ENCODE peak calls at places on chromosomes 16 and 17, in nine cellular contexts. One of them, this sample, is unnamed.

GRCh38 chr17:50344712-50345380 is 1.1 kb upstream of the XYLT2 start:
- DNase-seq in NCI-H2081: no peak
- DNase-seq in heart left ventricle: no peak
- DNase-seq in T-helper 1 cell: no peak
- DNase-seq in HTR-8/SVneo: no peak
- DNase-seq in C1 segment of cervical spinal cord: no peak
- DNase-seq in OCI-M1: no peak
- DNase-seq in activated naive CD4-positive, alpha-beta T cell: no peak
- DNase-seq in activated T-helper 1 cell treated with Interleukin-2 at 50 U/mL for 16 hours: no peak
- DNase-seq in this sample: no peak

GRCh38 chr16:57299009-57299718 is 14.7 kb upstream of the PLLP start:
- DNase-seq in NCI-H2081: no peak
- DNase-seq in heart left ventricle: peak; percentile 65
- DNase-seq in T-helper 1 cell: no peak
- DNase-seq in HTR-8/SVneo: peak; percentile 55
- DNase-seq in C1 segment of cervical spinal cord: no peak
- DNase-seq in OCI-M1: peak; percentile 89
- DNase-seq in activated naive CD4-positive, alpha-beta T cell: no peak
- DNase-seq in activated T-helper 1 cell treated with Interleukin-2 at 50 U/mL for 16 hours: no peak
- DNase-seq in this sample: no peak

GRCh38 chr16:87855852-87856715 is 13.2 kb downstream of the SLC7A5 start:
- DNase-seq in NCI-H2081: peak; percentile 31
- DNase-seq in heart left ventricle: peak; percentile 73
- DNase-seq in T-helper 1 cell: no peak
- DNase-seq in HTR-8/SVneo: no peak
- DNase-seq in C1 segment of cervical spinal cord: peak; percentile 65
- DNase-seq in OCI-M1: peak; percentile 91
- DNase-seq in activated naive CD4-positive, alpha-beta T cell: no peak
- DNase-seq in activated T-helper 1 cell treated with Interleukin-2 at 50 U/mL for 16 hours: no peak
- DNase-seq in this sample: no peak

GRCh38 chr16:2244301-2244700 is 7.1 kb downstream of the ECI1 start:
- DNase-seq in NCI-H2081: no peak
- DNase-seq in heart left ventricle: no peak
- DNase-seq in T-helper 1 cell: no peak
- DNase-seq in HTR-8/SVneo: no peak
- DNase-seq in C1 segment of cervical spinal cord: no peak
- DNase-seq in OCI-M1: no peak
- DNase-seq in activated naive CD4-positive, alpha-beta T cell: no peak
- DNase-seq in activated T-helper 1 cell treated with Interleukin-2 at 50 U/mL for 16 hours: no peak
- DNase-seq in this sample: no peak

GRCh38 chr16:85123891-85124635 is 11.8 kb upstream of the CIBAR2 start:
- DNase-seq in NCI-H2081: no peak
- DNase-seq in heart left ventricle: peak; percentile 79
- DNase-seq in T-helper 1 cell: no peak
- DNase-seq in HTR-8/SVneo: no peak
- DNase-seq in C1 segment of cervical spinal cord: peak; percentile 67
- DNase-seq in OCI-M1: no peak
- DNase-seq in activated naive CD4-positive, alpha-beta T cell: no peak
- DNase-seq in activated T-helper 1 cell treated with Interleukin-2 at 50 U/mL for 16 hours: no peak
- DNase-seq in this sample: no peak

GRCh38 chr16:4696905-4697866 is 3.8 kb downstream of the NUDT16L1 start:
- DNase-seq in NCI-H2081: no peak
- DNase-seq in heart left ventricle: peak; percentile 26
- DNase-seq in T-helper 1 cell: no peak
- DNase-seq in HTR-8/SVneo: no peak
- DNase-seq in C1 segment of cervical spinal cord: no peak
- DNase-seq in OCI-M1: no peak
- DNase-seq in activated naive CD4-positive, alpha-beta T cell: no peak
- DNase-seq in activated T-helper 1 cell treated with Interleukin-2 at 50 U/mL for 16 hours: no peak
- DNase-seq in this sample: no peak

GRCh38 chr16:10625595-10626357 is 45.4 kb upstream of the EMP2 start:
- DNase-seq in NCI-H2081: no peak
- DNase-seq in heart left ventricle: no peak
- DNase-seq in T-helper 1 cell: no peak
- DNase-seq in HTR-8/SVneo: no peak
- DNase-seq in C1 segment of cervical spinal cord: no peak
- DNase-seq in OCI-M1: peak; percentile 38
- DNase-seq in activated naive CD4-positive, alpha-beta T cell: no peak
- DNase-seq in activated T-helper 1 cell treated with Interleukin-2 at 50 U/mL for 16 hours: no peak
- DNase-seq in this sample: no peak

GRCh38 chr17:42275527-42276358 is 448 bp downstream of the STAT5B start:
- DNase-seq in NCI-H2081: no peak
- DNase-seq in heart left ventricle: no peak
- DNase-seq in T-helper 1 cell: no peak
- DNase-seq in HTR-8/SVneo: no peak
- DNase-seq in C1 segment of cervical spinal cord: peak; percentile 20
- DNase-seq in OCI-M1: peak; percentile 81
- DNase-seq in activated naive CD4-positive, alpha-beta T cell: no peak
- DNase-seq in activated T-helper 1 cell treated with Interleukin-2 at 50 U/mL for 16 hours: peak; percentile 7
- DNase-seq in this sample: no peak

GRCh38 chr17:45394001-45394912 is 38.4 kb downstream of the ARHGAP27 start:
- DNase-seq in NCI-H2081: no peak
- DNase-seq in heart left ventricle: no peak
- DNase-seq in T-helper 1 cell: no peak
- DNase-seq in HTR-8/SVneo: no peak
- DNase-seq in C1 segment of cervical spinal cord: no peak
- DNase-seq in OCI-M1: peak; percentile 48
- DNase-seq in activated naive CD4-positive, alpha-beta T cell: no peak
- DNase-seq in activated T-helper 1 cell treated with Interleukin-2 at 50 U/mL for 16 hours: no peak
- DNase-seq in this sample: no peak

GRCh38 chr17:8147805-8148404 is 4.3 kb downstream of the PER1 start:
- DNase-seq in NCI-H2081: no peak
- DNase-seq in heart left ventricle: no peak
- DNase-seq in T-helper 1 cell: no peak
- DNase-seq in HTR-8/SVneo: no peak
- DNase-seq in C1 segment of cervical spinal cord: no peak
- DNase-seq in OCI-M1: no peak
- DNase-seq in activated naive CD4-positive, alpha-beta T cell: no peak
- DNase-seq in activated T-helper 1 cell treated with Interleukin-2 at 50 U/mL for 16 hours: no peak
- DNase-seq in this sample: no peak

GRCh38 chr16:81237942-81238295 is 570 bp upstream of the BCO1 start:
- DNase-seq in NCI-H2081: no peak
- DNase-seq in heart left ventricle: no peak
- DNase-seq in T-helper 1 cell: no peak
- DNase-seq in HTR-8/SVneo: no peak
- DNase-seq in C1 segment of cervical spinal cord: no peak
- DNase-seq in OCI-M1: no peak
- DNase-seq in activated naive CD4-positive, alpha-beta T cell: no peak
- DNase-seq in activated T-helper 1 cell treated with Interleukin-2 at 50 U/mL for 16 hours: no peak
- DNase-seq in this sample: no peak

GRCh38 chr17:41178341-41178740 is 320 bp upstream of the KRTAP4-2 start:
- DNase-seq in NCI-H2081: no peak
- DNase-seq in heart left ventricle: no peak
- DNase-seq in T-helper 1 cell: no peak
- DNase-seq in HTR-8/SVneo: no peak
- DNase-seq in C1 segment of cervical spinal cord: no peak
- DNase-seq in OCI-M1: no peak
- DNase-seq in activated naive CD4-positive, alpha-beta T cell: no peak
- DNase-seq in activated T-helper 1 cell treated with Interleukin-2 at 50 U/mL for 16 hours: no peak
- DNase-seq in this sample: no peak

GRCh38 chr17:33686171-33686570 is 393.1 kb upstream of the ASIC2 start:
- DNase-seq in NCI-H2081: no peak
- DNase-seq in heart left ventricle: no peak
- DNase-seq in T-helper 1 cell: no peak
- DNase-seq in HTR-8/SVneo: no peak
- DNase-seq in C1 segment of cervical spinal cord: no peak
- DNase-seq in OCI-M1: peak; percentile 41
- DNase-seq in activated naive CD4-positive, alpha-beta T cell: no peak
- DNase-seq in activated T-helper 1 cell treated with Interleukin-2 at 50 U/mL for 16 hours: no peak
- DNase-seq in this sample: no peak

GRCh38 chr17:42163113-42163512 is 8.3 kb upstream of the RAB5C start:
- DNase-seq in NCI-H2081: no peak
- DNase-seq in heart left ventricle: no peak
- DNase-seq in T-helper 1 cell: no peak
- DNase-seq in HTR-8/SVneo: no peak
- DNase-seq in C1 segment of cervical spinal cord: no peak
- DNase-seq in OCI-M1: peak; percentile 57
- DNase-seq in activated naive CD4-positive, alpha-beta T cell: no peak
- DNase-seq in activated T-helper 1 cell treated with Interleukin-2 at 50 U/mL for 16 hours: no peak
- DNase-seq in this sample: no peak

GRCh38 chr16:59339871-59340270 is 605.8 kb upstream of the GOT2 start:
- DNase-seq in NCI-H2081: no peak
- DNase-seq in heart left ventricle: no peak
- DNase-seq in T-helper 1 cell: no peak
- DNase-seq in HTR-8/SVneo: no peak
- DNase-seq in C1 segment of cervical spinal cord: no peak
- DNase-seq in OCI-M1: no peak
- DNase-seq in activated naive CD4-positive, alpha-beta T cell: no peak
- DNase-seq in activated T-helper 1 cell treated with Interleukin-2 at 50 U/mL for 16 hours: no peak
- DNase-seq in this sample: no peak

GRCh38 chr17:44008205-44008909 is 3.9 kb downstream of the NAGS start:
- DNase-seq in NCI-H2081: no peak
- DNase-seq in heart left ventricle: no peak
- DNase-seq in T-helper 1 cell: no peak
- DNase-seq in HTR-8/SVneo: no peak
- DNase-seq in C1 segment of cervical spinal cord: no peak
- DNase-seq in OCI-M1: no peak
- DNase-seq in activated naive CD4-positive, alpha-beta T cell: no peak
- DNase-seq in activated T-helper 1 cell treated with Interleukin-2 at 50 U/mL for 16 hours: no peak
- DNase-seq in this sample: no peak

GRCh38 chr16:86570542-86571196 is 4.0 kb downstream of the FOXC2 start:
- DNase-seq in NCI-H2081: no peak
- DNase-seq in heart left ventricle: no peak
- DNase-seq in T-helper 1 cell: no peak
- DNase-seq in HTR-8/SVneo: no peak
- DNase-seq in C1 segment of cervical spinal cord: no peak
- DNase-seq in OCI-M1: no peak
- DNase-seq in activated naive CD4-positive, alpha-beta T cell: no peak
- DNase-seq in activated T-helper 1 cell treated with Interleukin-2 at 50 U/mL for 16 hours: no peak
- DNase-seq in this sample: no peak

GRCh38 chr17:1607971-1608320 is 20.7 kb downstream of the SLC43A2 start:
- DNase-seq in NCI-H2081: no peak
- DNase-seq in heart left ventricle: no peak
- DNase-seq in T-helper 1 cell: no peak
- DNase-seq in HTR-8/SVneo: no peak
- DNase-seq in C1 segment of cervical spinal cord: no peak
- DNase-seq in OCI-M1: no peak
- DNase-seq in activated naive CD4-positive, alpha-beta T cell: no peak
- DNase-seq in activated T-helper 1 cell treated with Interleukin-2 at 50 U/mL for 16 hours: no peak
- DNase-seq in this sample: no peak

GRCh38 chr17:4249452-4250029 is 14.2 kb downstream of the ANKFY1 start:
- DNase-seq in NCI-H2081: peak; percentile 2
- DNase-seq in heart left ventricle: no peak
- DNase-seq in T-helper 1 cell: no peak
- DNase-seq in HTR-8/SVneo: peak; percentile 53
- DNase-seq in C1 segment of cervical spinal cord: no peak
- DNase-seq in OCI-M1: peak; percentile 96
- DNase-seq in activated naive CD4-positive, alpha-beta T cell: no peak
- DNase-seq in activated T-helper 1 cell treated with Interleukin-2 at 50 U/mL for 16 hours: no peak
- DNase-seq in this sample: no peak

GRCh38 chr17:75633484-75634375 is 496 bp downstream of the SMIM5 start:
- DNase-seq in NCI-H2081: peak; percentile 94
- DNase-seq in heart left ventricle: peak; percentile 92
- DNase-seq in T-helper 1 cell: no peak
- DNase-seq in HTR-8/SVneo: peak; percentile 95
- DNase-seq in C1 segment of cervical spinal cord: peak; percentile 76
- DNase-seq in OCI-M1: peak; percentile 95
- DNase-seq in activated naive CD4-positive, alpha-beta T cell: peak; percentile 18
- DNase-seq in activated T-helper 1 cell treated with Interleukin-2 at 50 U/mL for 16 hours: peak; percentile 9
- DNase-seq in this sample: peak; percentile 72

GRCh38 chr17:27811961-27812360 is 11.6 kb upstream of the NOS2 start:
- DNase-seq in NCI-H2081: no peak
- DNase-seq in heart left ventricle: no peak
- DNase-seq in T-helper 1 cell: no peak
- DNase-seq in HTR-8/SVneo: no peak
- DNase-seq in C1 segment of cervical spinal cord: no peak
- DNase-seq in OCI-M1: no peak
- DNase-seq in activated naive CD4-positive, alpha-beta T cell: no peak
- DNase-seq in activated T-helper 1 cell treated with Interleukin-2 at 50 U/mL for 16 hours: no peak
- DNase-seq in this sample: no peak

GRCh38 chr17:78667741-78668640 is 90.8 kb upstream of the DNAH17 start:
- DNase-seq in NCI-H2081: no peak
- DNase-seq in heart left ventricle: no peak
- DNase-seq in T-helper 1 cell: no peak
- DNase-seq in HTR-8/SVneo: no peak
- DNase-seq in C1 segment of cervical spinal cord: no peak
- DNase-seq in OCI-M1: no peak
- DNase-seq in activated naive CD4-positive, alpha-beta T cell: no peak
- DNase-seq in activated T-helper 1 cell treated with Interleukin-2 at 50 U/mL for 16 hours: no peak
- DNase-seq in this sample: no peak

GRCh38 chr17:32834104-32834503 is 42.8 kb downstream of the MYO1D start:
- DNase-seq in NCI-H2081: no peak
- DNase-seq in heart left ventricle: no peak
- DNase-seq in T-helper 1 cell: no peak
- DNase-seq in HTR-8/SVneo: no peak
- DNase-seq in C1 segment of cervical spinal cord: no peak
- DNase-seq in OCI-M1: no peak
- DNase-seq in activated naive CD4-positive, alpha-beta T cell: no peak
- DNase-seq in activated T-helper 1 cell treated with Interleukin-2 at 50 U/mL for 16 hours: no peak
- DNase-seq in this sample: no peak

GRCh38 chr17:79041723-79042420 is 17.9 kb downstream of the C1QTNF1 start:
- DNase-seq in NCI-H2081: no peak
- DNase-seq in heart left ventricle: no peak
- DNase-seq in T-helper 1 cell: no peak
- DNase-seq in HTR-8/SVneo: no peak
- DNase-seq in C1 segment of cervical spinal cord: no peak
- DNase-seq in OCI-M1: no peak
- DNase-seq in activated naive CD4-positive, alpha-beta T cell: no peak
- DNase-seq in activated T-helper 1 cell treated with Interleukin-2 at 50 U/mL for 16 hours: no peak
- DNase-seq in this sample: no peak

GRCh38 chr17:81712468-81713003 is 452 bp downstream of the SLC25A10 start:
- DNase-seq in NCI-H2081: peak; percentile 45
- DNase-seq in heart left ventricle: no peak
- DNase-seq in T-helper 1 cell: no peak
- DNase-seq in HTR-8/SVneo: no peak
- DNase-seq in C1 segment of cervical spinal cord: no peak
- DNase-seq in OCI-M1: peak; percentile 48
- DNase-seq in activated naive CD4-positive, alpha-beta T cell: no peak
- DNase-seq in activated T-helper 1 cell treated with Interleukin-2 at 50 U/mL for 16 hours: no peak
- DNase-seq in this sample: peak; percentile 34

GRCh38 chr17:37607637-37608368 is 1.4 kb downstream of the SYNRG start:
- DNase-seq in NCI-H2081: no peak
- DNase-seq in heart left ventricle: no peak
- DNase-seq in T-helper 1 cell: no peak
- DNase-seq in HTR-8/SVneo: no peak
- DNase-seq in C1 segment of cervical spinal cord: no peak
- DNase-seq in OCI-M1: no peak
- DNase-seq in activated naive CD4-positive, alpha-beta T cell: no peak
- DNase-seq in activated T-helper 1 cell treated with Interleukin-2 at 50 U/mL for 16 hours: peak; percentile 1
- DNase-seq in this sample: no peak

GRCh38 chr16:17520567-17520966 is 49.8 kb upstream of the XYLT1 start:
- DNase-seq in NCI-H2081: no peak
- DNase-seq in heart left ventricle: no peak
- DNase-seq in T-helper 1 cell: no peak
- DNase-seq in HTR-8/SVneo: no peak
- DNase-seq in C1 segment of cervical spinal cord: no peak
- DNase-seq in OCI-M1: no peak
- DNase-seq in activated naive CD4-positive, alpha-beta T cell: no peak
- DNase-seq in activated T-helper 1 cell treated with Interleukin-2 at 50 U/mL for 16 hours: no peak
- DNase-seq in this sample: no peak

GRCh38 chr16:12543700-12544476 is 259.8 kb downstream of the CPPED1 start:
- DNase-seq in NCI-H2081: no peak
- DNase-seq in heart left ventricle: no peak
- DNase-seq in T-helper 1 cell: no peak
- DNase-seq in HTR-8/SVneo: no peak
- DNase-seq in C1 segment of cervical spinal cord: no peak
- DNase-seq in OCI-M1: no peak
- DNase-seq in activated naive CD4-positive, alpha-beta T cell: no peak
- DNase-seq in activated T-helper 1 cell treated with Interleukin-2 at 50 U/mL for 16 hours: no peak
- DNase-seq in this sample: no peak

GRCh38 chr16:5885521-5885920 is 787.9 kb upstream of the EEF2KMT start:
- DNase-seq in NCI-H2081: no peak
- DNase-seq in heart left ventricle: no peak
- DNase-seq in T-helper 1 cell: no peak
- DNase-seq in HTR-8/SVneo: no peak
- DNase-seq in C1 segment of cervical spinal cord: no peak
- DNase-seq in OCI-M1: no peak
- DNase-seq in activated naive CD4-positive, alpha-beta T cell: no peak
- DNase-seq in activated T-helper 1 cell treated with Interleukin-2 at 50 U/mL for 16 hours: no peak
- DNase-seq in this sample: no peak

GRCh38 chr17:74032222-74032621 is 171.3 kb upstream of the RPL38 start:
- DNase-seq in NCI-H2081: no peak
- DNase-seq in heart left ventricle: no peak
- DNase-seq in T-helper 1 cell: no peak
- DNase-seq in HTR-8/SVneo: no peak
- DNase-seq in C1 segment of cervical spinal cord: no peak
- DNase-seq in OCI-M1: no peak
- DNase-seq in activated naive CD4-positive, alpha-beta T cell: no peak
- DNase-seq in activated T-helper 1 cell treated with Interleukin-2 at 50 U/mL for 16 hours: no peak
- DNase-seq in this sample: no peak

GRCh38 chr17:47257651-47258339 is 4.2 kb downstream of the ITGB3 start:
- DNase-seq in NCI-H2081: no peak
- DNase-seq in heart left ventricle: no peak
- DNase-seq in T-helper 1 cell: no peak
- DNase-seq in HTR-8/SVneo: peak; percentile 83
- DNase-seq in C1 segment of cervical spinal cord: no peak
- DNase-seq in OCI-M1: peak; percentile 95
- DNase-seq in activated naive CD4-positive, alpha-beta T cell: no peak
- DNase-seq in activated T-helper 1 cell treated with Interleukin-2 at 50 U/mL for 16 hours: no peak
- DNase-seq in this sample: no peak